ENCODE peak calls at places on chromosomes 12 and 14, in nine cellular contexts. One of them, this sample, is unnamed.

GRCh38 chr12:129212221-129212630 is 358.9 kb downstream of the GLT1D1 start:
- DNase-seq in right cardiac atrium: no peak
- DNase-seq in iPS-NIHi11: no peak
- DNase-seq in AG08396: no peak
- DNase-seq in stimulated activated CD8-positive, alpha-beta memory T cell treated with anti-CD3 and anti-CD28 coated beads, Interleukin-4, amount 100 ng/mL, for 24 hours: no peak
- DNase-seq in EL: no peak
- DNase-seq in choroid plexus epithelial cell: peak; percentile 13
- DNase-seq in GM04503: no peak
- DNase-seq in activated CD4-positive, alpha-beta T cell treated with anti-CD3 and anti-CD28 coated beads, Interleukin-2, amount 50 U/mL, for 1 hour: no peak
- DNase-seq in this sample: no peak

GRCh38 chr14:69471436-69471835 is 13.1 kb upstream of the PLEKHD1 start:
- DNase-seq in right cardiac atrium: no peak
- DNase-seq in iPS-NIHi11: no peak
- DNase-seq in AG08396: no peak
- DNase-seq in stimulated activated CD8-positive, alpha-beta memory T cell treated with anti-CD3 and anti-CD28 coated beads, Interleukin-4, amount 100 ng/mL, for 24 hours: no peak
- DNase-seq in EL: no peak
- DNase-seq in choroid plexus epithelial cell: no peak
- DNase-seq in GM04503: no peak
- DNase-seq in activated CD4-positive, alpha-beta T cell treated with anti-CD3 and anti-CD28 coated beads, Interleukin-2, amount 50 U/mL, for 1 hour: no peak
- DNase-seq in this sample: no peak

GRCh38 chr12:113000433-113000832 is 22.1 kb downstream of the OAS2 start:
- DNase-seq in right cardiac atrium: no peak
- DNase-seq in iPS-NIHi11: no peak
- DNase-seq in AG08396: no peak
- DNase-seq in stimulated activated CD8-positive, alpha-beta memory T cell treated with anti-CD3 and anti-CD28 coated beads, Interleukin-4, amount 100 ng/mL, for 24 hours: no peak
- DNase-seq in EL: no peak
- DNase-seq in choroid plexus epithelial cell: no peak
- DNase-seq in GM04503: no peak
- DNase-seq in activated CD4-positive, alpha-beta T cell treated with anti-CD3 and anti-CD28 coated beads, Interleukin-2, amount 50 U/mL, for 1 hour: no peak
- DNase-seq in this sample: no peak

GRCh38 chr14:24317141-24317927 is 6.0 kb downstream of the LTB4R start:
- DNase-seq in right cardiac atrium: no peak
- DNase-seq in iPS-NIHi11: no peak
- DNase-seq in AG08396: peak; percentile 59
- DNase-seq in stimulated activated CD8-positive, alpha-beta memory T cell treated with anti-CD3 and anti-CD28 coated beads, Interleukin-4, amount 100 ng/mL, for 24 hours: no peak
- DNase-seq in EL: peak; percentile 53
- DNase-seq in choroid plexus epithelial cell: no peak
- DNase-seq in GM04503: no peak
- DNase-seq in activated CD4-positive, alpha-beta T cell treated with anti-CD3 and anti-CD28 coated beads, Interleukin-2, amount 50 U/mL, for 1 hour: no peak
- DNase-seq in this sample: no peak

GRCh38 chr12:82124711-82125110 is 233.5 kb downstream of the CCDC59 start:
- DNase-seq in right cardiac atrium: no peak
- DNase-seq in iPS-NIHi11: no peak
- DNase-seq in AG08396: no peak
- DNase-seq in stimulated activated CD8-positive, alpha-beta memory T cell treated with anti-CD3 and anti-CD28 coated beads, Interleukin-4, amount 100 ng/mL, for 24 hours: no peak
- DNase-seq in EL: no peak
- DNase-seq in choroid plexus epithelial cell: peak; percentile 18
- DNase-seq in GM04503: no peak
- DNase-seq in activated CD4-positive, alpha-beta T cell treated with anti-CD3 and anti-CD28 coated beads, Interleukin-2, amount 50 U/mL, for 1 hour: no peak
- DNase-seq in this sample: no peak

GRCh38 chr12:6292606-6293005 is 17.9 kb upstream of the PLEKHG6 start:
- DNase-seq in right cardiac atrium: no peak
- DNase-seq in iPS-NIHi11: no peak
- DNase-seq in AG08396: no peak
- DNase-seq in stimulated activated CD8-positive, alpha-beta memory T cell treated with anti-CD3 and anti-CD28 coated beads, Interleukin-4, amount 100 ng/mL, for 24 hours: no peak
- DNase-seq in EL: peak; percentile 59
- DNase-seq in choroid plexus epithelial cell: peak; percentile 83
- DNase-seq in GM04503: peak; percentile 64
- DNase-seq in activated CD4-positive, alpha-beta T cell treated with anti-CD3 and anti-CD28 coated beads, Interleukin-2, amount 50 U/mL, for 1 hour: no peak
- DNase-seq in this sample: no peak

GRCh38 chr14:104989951-104990303 is 4.3 kb downstream of the CLBA1 start:
- DNase-seq in right cardiac atrium: no peak
- DNase-seq in iPS-NIHi11: no peak
- DNase-seq in AG08396: no peak
- DNase-seq in stimulated activated CD8-positive, alpha-beta memory T cell treated with anti-CD3 and anti-CD28 coated beads, Interleukin-4, amount 100 ng/mL, for 24 hours: no peak
- DNase-seq in EL: no peak
- DNase-seq in choroid plexus epithelial cell: no peak
- DNase-seq in GM04503: no peak
- DNase-seq in activated CD4-positive, alpha-beta T cell treated with anti-CD3 and anti-CD28 coated beads, Interleukin-2, amount 50 U/mL, for 1 hour: no peak
- DNase-seq in this sample: no peak

GRCh38 chr12:30970559-30971202 is 44.1 kb downstream of the TSPAN11 start:
- DNase-seq in right cardiac atrium: no peak
- DNase-seq in iPS-NIHi11: peak; percentile 48
- DNase-seq in AG08396: no peak
- DNase-seq in stimulated activated CD8-positive, alpha-beta memory T cell treated with anti-CD3 and anti-CD28 coated beads, Interleukin-4, amount 100 ng/mL, for 24 hours: no peak
- DNase-seq in EL: no peak
- DNase-seq in choroid plexus epithelial cell: no peak
- DNase-seq in GM04503: no peak
- DNase-seq in activated CD4-positive, alpha-beta T cell treated with anti-CD3 and anti-CD28 coated beads, Interleukin-2, amount 50 U/mL, for 1 hour: no peak
- DNase-seq in this sample: no peak

GRCh38 chr14:77965919-77966435 is 166.1 kb downstream of the ADCK1 start:
- DNase-seq in right cardiac atrium: no peak
- DNase-seq in iPS-NIHi11: peak; percentile 78
- DNase-seq in AG08396: peak; percentile 50
- DNase-seq in stimulated activated CD8-positive, alpha-beta memory T cell treated with anti-CD3 and anti-CD28 coated beads, Interleukin-4, amount 100 ng/mL, for 24 hours: no peak
- DNase-seq in EL: peak; percentile 32
- DNase-seq in choroid plexus epithelial cell: peak; percentile 44
- DNase-seq in GM04503: no peak
- DNase-seq in activated CD4-positive, alpha-beta T cell treated with anti-CD3 and anti-CD28 coated beads, Interleukin-2, amount 50 U/mL, for 1 hour: no peak
- DNase-seq in this sample: no peak

GRCh38 chr12:67681145-67681778 is 32.7 kb downstream of the DYRK2 start:
- DNase-seq in right cardiac atrium: no peak
- DNase-seq in iPS-NIHi11: peak; percentile 23
- DNase-seq in AG08396: peak; percentile 75
- DNase-seq in stimulated activated CD8-positive, alpha-beta memory T cell treated with anti-CD3 and anti-CD28 coated beads, Interleukin-4, amount 100 ng/mL, for 24 hours: no peak
- DNase-seq in EL: peak; percentile 93
- DNase-seq in choroid plexus epithelial cell: peak; percentile 94
- DNase-seq in GM04503: peak; percentile 91
- DNase-seq in activated CD4-positive, alpha-beta T cell treated with anti-CD3 and anti-CD28 coated beads, Interleukin-2, amount 50 U/mL, for 1 hour: no peak
- DNase-seq in this sample: peak; percentile 41

GRCh38 chr12:93102289-93102688 is 173.2 kb upstream of the EEA1 start:
- DNase-seq in right cardiac atrium: no peak
- DNase-seq in iPS-NIHi11: no peak
- DNase-seq in AG08396: no peak
- DNase-seq in stimulated activated CD8-positive, alpha-beta memory T cell treated with anti-CD3 and anti-CD28 coated beads, Interleukin-4, amount 100 ng/mL, for 24 hours: no peak
- DNase-seq in EL: no peak
- DNase-seq in choroid plexus epithelial cell: no peak
- DNase-seq in GM04503: no peak
- DNase-seq in activated CD4-positive, alpha-beta T cell treated with anti-CD3 and anti-CD28 coated beads, Interleukin-2, amount 50 U/mL, for 1 hour: no peak
- DNase-seq in this sample: no peak

GRCh38 chr14:61227893-61228591 is 53.1 kb downstream of the TMEM30B start:
- DNase-seq in right cardiac atrium: no peak
- DNase-seq in iPS-NIHi11: no peak
- DNase-seq in AG08396: no peak
- DNase-seq in stimulated activated CD8-positive, alpha-beta memory T cell treated with anti-CD3 and anti-CD28 coated beads, Interleukin-4, amount 100 ng/mL, for 24 hours: no peak
- DNase-seq in EL: no peak
- DNase-seq in choroid plexus epithelial cell: no peak
- DNase-seq in GM04503: no peak
- DNase-seq in activated CD4-positive, alpha-beta T cell treated with anti-CD3 and anti-CD28 coated beads, Interleukin-2, amount 50 U/mL, for 1 hour: no peak
- DNase-seq in this sample: no peak

GRCh38 chr14:78974691-78975090 is 804.5 kb downstream of the NRXN3 start:
- DNase-seq in right cardiac atrium: no peak
- DNase-seq in iPS-NIHi11: no peak
- DNase-seq in AG08396: no peak
- DNase-seq in stimulated activated CD8-positive, alpha-beta memory T cell treated with anti-CD3 and anti-CD28 coated beads, Interleukin-4, amount 100 ng/mL, for 24 hours: no peak
- DNase-seq in EL: peak; percentile 59
- DNase-seq in choroid plexus epithelial cell: no peak
- DNase-seq in GM04503: no peak
- DNase-seq in activated CD4-positive, alpha-beta T cell treated with anti-CD3 and anti-CD28 coated beads, Interleukin-2, amount 50 U/mL, for 1 hour: no peak
- DNase-seq in this sample: no peak

GRCh38 chr14:62445570-62445969 is 599.7 kb downstream of the KCNH5 start:
- DNase-seq in right cardiac atrium: no peak
- DNase-seq in iPS-NIHi11: peak; percentile 16
- DNase-seq in AG08396: no peak
- DNase-seq in stimulated activated CD8-positive, alpha-beta memory T cell treated with anti-CD3 and anti-CD28 coated beads, Interleukin-4, amount 100 ng/mL, for 24 hours: no peak
- DNase-seq in EL: no peak
- DNase-seq in choroid plexus epithelial cell: no peak
- DNase-seq in GM04503: no peak
- DNase-seq in activated CD4-positive, alpha-beta T cell treated with anti-CD3 and anti-CD28 coated beads, Interleukin-2, amount 50 U/mL, for 1 hour: no peak
- DNase-seq in this sample: no peak

GRCh38 chr12:1531654-1532366 is 62.6 kb downstream of the FBXL14 start:
- DNase-seq in right cardiac atrium: no peak
- DNase-seq in iPS-NIHi11: no peak
- DNase-seq in AG08396: no peak
- DNase-seq in stimulated activated CD8-positive, alpha-beta memory T cell treated with anti-CD3 and anti-CD28 coated beads, Interleukin-4, amount 100 ng/mL, for 24 hours: no peak
- DNase-seq in EL: peak; percentile 41
- DNase-seq in choroid plexus epithelial cell: no peak
- DNase-seq in GM04503: no peak
- DNase-seq in activated CD4-positive, alpha-beta T cell treated with anti-CD3 and anti-CD28 coated beads, Interleukin-2, amount 50 U/mL, for 1 hour: no peak
- DNase-seq in this sample: no peak

GRCh38 chr14:31127690-31128089 is 79.9 kb downstream of the HECTD1 start:
- DNase-seq in right cardiac atrium: no peak
- DNase-seq in iPS-NIHi11: no peak
- DNase-seq in AG08396: no peak
- DNase-seq in stimulated activated CD8-positive, alpha-beta memory T cell treated with anti-CD3 and anti-CD28 coated beads, Interleukin-4, amount 100 ng/mL, for 24 hours: no peak
- DNase-seq in EL: no peak
- DNase-seq in choroid plexus epithelial cell: peak; percentile 13
- DNase-seq in GM04503: no peak
- DNase-seq in activated CD4-positive, alpha-beta T cell treated with anti-CD3 and anti-CD28 coated beads, Interleukin-2, amount 50 U/mL, for 1 hour: no peak
- DNase-seq in this sample: no peak

GRCh38 chr14:63727736-63728728 is at the start of gene SGPP1:
- DNase-seq in right cardiac atrium: peak; percentile 85
- DNase-seq in iPS-NIHi11: peak; percentile 91
- DNase-seq in AG08396: peak; percentile 93
- DNase-seq in stimulated activated CD8-positive, alpha-beta memory T cell treated with anti-CD3 and anti-CD28 coated beads, Interleukin-4, amount 100 ng/mL, for 24 hours: peak; percentile 69
- DNase-seq in EL: peak; percentile 77
- DNase-seq in choroid plexus epithelial cell: peak; percentile 60
- DNase-seq in GM04503: peak; percentile 34
- DNase-seq in activated CD4-positive, alpha-beta T cell treated with anti-CD3 and anti-CD28 coated beads, Interleukin-2, amount 50 U/mL, for 1 hour: peak; percentile 69
- DNase-seq in this sample: peak; percentile 100

GRCh38 chr12:90099288-90099687 is 390.6 kb upstream of the ATP2B1 start:
- DNase-seq in right cardiac atrium: no peak
- DNase-seq in iPS-NIHi11: no peak
- DNase-seq in AG08396: no peak
- DNase-seq in stimulated activated CD8-positive, alpha-beta memory T cell treated with anti-CD3 and anti-CD28 coated beads, Interleukin-4, amount 100 ng/mL, for 24 hours: no peak
- DNase-seq in EL: peak; percentile 12
- DNase-seq in choroid plexus epithelial cell: peak; percentile 30
- DNase-seq in GM04503: no peak
- DNase-seq in activated CD4-positive, alpha-beta T cell treated with anti-CD3 and anti-CD28 coated beads, Interleukin-2, amount 50 U/mL, for 1 hour: no peak
- DNase-seq in this sample: no peak

GRCh38 chr14:50091240-50091914 is 25.0 kb downstream of the VCPKMT start:
- DNase-seq in right cardiac atrium: no peak
- DNase-seq in iPS-NIHi11: no peak
- DNase-seq in AG08396: no peak
- DNase-seq in stimulated activated CD8-positive, alpha-beta memory T cell treated with anti-CD3 and anti-CD28 coated beads, Interleukin-4, amount 100 ng/mL, for 24 hours: no peak
- DNase-seq in EL: no peak
- DNase-seq in choroid plexus epithelial cell: no peak
- DNase-seq in GM04503: no peak
- DNase-seq in activated CD4-positive, alpha-beta T cell treated with anti-CD3 and anti-CD28 coated beads, Interleukin-2, amount 50 U/mL, for 1 hour: no peak
- DNase-seq in this sample: no peak

GRCh38 chr14:81311816-81312215 is 88.3 kb downstream of the STON2 start:
- DNase-seq in right cardiac atrium: no peak
- DNase-seq in iPS-NIHi11: no peak
- DNase-seq in AG08396: no peak
- DNase-seq in stimulated activated CD8-positive, alpha-beta memory T cell treated with anti-CD3 and anti-CD28 coated beads, Interleukin-4, amount 100 ng/mL, for 24 hours: no peak
- DNase-seq in EL: no peak
- DNase-seq in choroid plexus epithelial cell: peak; percentile 1
- DNase-seq in GM04503: no peak
- DNase-seq in activated CD4-positive, alpha-beta T cell treated with anti-CD3 and anti-CD28 coated beads, Interleukin-2, amount 50 U/mL, for 1 hour: no peak
- DNase-seq in this sample: no peak

GRCh38 chr12:7042847-7043246 is 17.7 kb upstream of the C1S start:
- DNase-seq in right cardiac atrium: no peak
- DNase-seq in iPS-NIHi11: peak; percentile 52
- DNase-seq in AG08396: peak; percentile 50
- DNase-seq in stimulated activated CD8-positive, alpha-beta memory T cell treated with anti-CD3 and anti-CD28 coated beads, Interleukin-4, amount 100 ng/mL, for 24 hours: no peak
- DNase-seq in EL: peak; percentile 50
- DNase-seq in choroid plexus epithelial cell: peak; percentile 56
- DNase-seq in GM04503: peak; percentile 17
- DNase-seq in activated CD4-positive, alpha-beta T cell treated with anti-CD3 and anti-CD28 coated beads, Interleukin-2, amount 50 U/mL, for 1 hour: no peak
- DNase-seq in this sample: peak; percentile 74

GRCh38 chr14:68401855-68402254 is 391.0 kb downstream of the ZFP36L1 start:
- DNase-seq in right cardiac atrium: no peak
- DNase-seq in iPS-NIHi11: no peak
- DNase-seq in AG08396: no peak
- DNase-seq in stimulated activated CD8-positive, alpha-beta memory T cell treated with anti-CD3 and anti-CD28 coated beads, Interleukin-4, amount 100 ng/mL, for 24 hours: no peak
- DNase-seq in EL: no peak
- DNase-seq in choroid plexus epithelial cell: peak; percentile 32
- DNase-seq in GM04503: no peak
- DNase-seq in activated CD4-positive, alpha-beta T cell treated with anti-CD3 and anti-CD28 coated beads, Interleukin-2, amount 50 U/mL, for 1 hour: no peak
- DNase-seq in this sample: no peak

GRCh38 chr14:75495882-75496281 is 26.4 kb upstream of the BATF start:
- DNase-seq in right cardiac atrium: no peak
- DNase-seq in iPS-NIHi11: no peak
- DNase-seq in AG08396: no peak
- DNase-seq in stimulated activated CD8-positive, alpha-beta memory T cell treated with anti-CD3 and anti-CD28 coated beads, Interleukin-4, amount 100 ng/mL, for 24 hours: no peak
- DNase-seq in EL: no peak
- DNase-seq in choroid plexus epithelial cell: peak; percentile 78
- DNase-seq in GM04503: no peak
- DNase-seq in activated CD4-positive, alpha-beta T cell treated with anti-CD3 and anti-CD28 coated beads, Interleukin-2, amount 50 U/mL, for 1 hour: no peak
- DNase-seq in this sample: no peak